ENCODE peak calls at places on chromosomes 5 and 9, in five cellular contexts. P, C, B, A and Z are unnamed samples. For H3K4me1, the result is how much of the 10 kb centered on the place peaks cover.

GRCh38 chr9:110536802-110537201 is 42.7 kb downstream of the SVEP1 start:
- DNase-seq in P (no peak), C (no peak), B (no peak), A (no peak), Z (no peak)

GRCh38 chr9:104863180-104863883 is 64.6 kb downstream of the ABCA1 start:
- DNase-seq in P (peak), C (peak), B (peak), A (no peak), Z (peak)

GRCh38 chr5:159210306-159210722 is 961 bp upstream of the RNF145 start:
- DNase-seq in P (no peak), C (no peak), B (no peak), A (no peak), Z (no peak)

GRCh38 chr9:77981332-77981731 is 50.3 kb downstream of the GNAQ start:
- DNase-seq in P (peak), C (no peak), B (peak), A (no peak), Z (no peak)

GRCh38 chr5:87754009-87754757 is 341.5 kb upstream of the CCNH start:
- DNase-seq in P (no peak), C (no peak), B (peak), A (no peak), Z (no peak)

GRCh38 chr9:87686520-87687090 is 39.3 kb upstream of the CTSL start:
- DNase-seq in P (no peak), C (no peak), B (no peak), A (no peak), Z (no peak)

GRCh38 chr9:124291801-124292396 is 34.1 kb downstream of the NEK6 start:
- DNase-seq in P (no peak), C (peak), B (no peak), A (no peak), Z (no peak)

GRCh38 chr9:121463026-121463827 is 36.4 kb downstream of the GGTA1 start:
- DNase-seq in P (peak), C (peak), B (peak), A (peak), Z (no peak)

GRCh38 chr9:87259543-87259942 is 238.1 kb upstream of the DAPK1 start:
- DNase-seq in P (no peak), C (no peak), B (no peak), A (no peak), Z (no peak)

GRCh38 chr5:111934511-111934910 is 177.5 kb upstream of the NREP start:
- DNase-seq in P (no peak), C (no peak), B (peak), A (no peak), Z (no peak)

GRCh38 chr5:68033961-68034581 is 181.5 kb upstream of the PIK3R1 start:
- DNase-seq in P (peak), C (peak), B (no peak), A (peak), Z (no peak)

GRCh38 chr5:131994533-131995226 is 16.8 kb downstream of the ACSL6 start:
- DNase-seq in P (no peak), C (no peak), B (peak), A (no peak), Z (no peak)

GRCh38 chr9:101566904-101567724 is 27.7 kb downstream of the PPP3R2 start:
- DNase-seq in P (no peak), C (no peak), B (peak), A (no peak), Z (peak)

GRCh38 chr9:83625120-83625710 is 2.3 kb downstream of the IDNK start:
- DNase-seq in P (no peak), C (no peak), B (no peak), A (no peak), Z (no peak)

GRCh38 chr5:132266031-132266835 is 8.7 kb downstream of the PDLIM4 start:
- DNase-seq in P (peak), C (no peak), B (no peak), A (peak), Z (no peak)

GRCh38 chr9:135884328-135885035 is 22.9 kb downstream of the CAMSAP1 start:
- DNase-seq in P (peak), C (no peak), B (no peak), A (no peak), Z (no peak)

GRCh38 chr9:93886911-93887310 is 68.2 kb downstream of the BARX1 start:
- DNase-seq in P (no peak), C (no peak), B (no peak), A (peak), Z (no peak)

GRCh38 chr5:78265163-78265562 is 29.3 kb downstream of the AP3B1 start:
- DNase-seq in P (no peak), C (no peak), B (no peak), A (no peak), Z (no peak)
- H3K4me1 ChIP-seq in P (under half), C (under half), B (under half), A (under half), Z (under half)

GRCh38 chr5:153744751-153745150 is 254.3 kb downstream of the GRIA1 start:
- DNase-seq in P (no peak), C (no peak), B (no peak), A (no peak), Z (no peak)
- H3K4me1 ChIP-seq in P (under half), C (under half), B (under half), A (under half), Z (under half)

DNA sequence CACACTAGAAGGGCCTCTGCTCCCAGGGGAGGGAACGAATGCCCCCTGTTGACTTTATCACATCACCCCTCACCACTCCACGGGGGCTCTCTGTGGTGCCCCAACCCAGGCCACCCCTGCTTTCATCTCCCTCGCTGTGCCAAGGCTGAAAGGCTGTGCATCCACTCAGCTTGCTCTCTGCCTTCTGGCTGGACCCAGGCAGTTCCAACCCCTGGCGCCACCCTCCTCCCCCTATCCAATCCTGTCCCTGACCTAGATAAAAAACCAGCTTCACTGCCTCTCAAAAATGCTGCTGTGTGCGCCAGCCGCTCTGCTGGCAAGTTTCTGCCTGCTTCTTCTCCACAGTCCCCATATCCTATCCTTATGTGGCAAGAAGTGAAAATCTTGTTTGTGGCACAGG is 22.4 kb upstream of the CORO2A start:
- DNase-seq in P (peak), C (no peak), B (no peak), A (no peak), Z (no peak)
- H3K4me1 ChIP-seq in P (under half), C (under half), B (under half), A (under half), Z (under half)

DNA sequence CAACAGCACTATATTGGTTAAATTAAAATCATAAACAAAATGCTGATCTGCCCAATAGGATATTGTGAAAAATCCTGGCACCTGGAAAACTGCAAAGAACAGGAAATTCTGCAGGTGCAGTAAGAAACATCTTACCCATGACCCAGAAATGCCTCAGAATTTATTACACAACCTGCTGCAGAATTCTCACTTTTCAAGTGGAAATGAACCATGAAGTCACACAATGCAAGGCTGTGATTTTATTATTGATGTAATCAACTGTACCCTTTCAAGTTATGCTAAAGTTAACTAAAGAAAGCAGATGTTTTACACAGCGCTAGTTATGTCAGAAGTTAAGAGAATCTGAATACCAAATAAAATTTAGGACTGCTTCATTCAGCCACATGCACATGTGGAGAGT is 6.0 kb downstream of the STRBP start:
- DNase-seq in P (no peak), C (no peak), B (no peak), A (no peak), Z (no peak)
- H3K4me1 ChIP-seq in P (under half), C (under half), B (under half), A (under half), Z (under half)

GRCh38 chr9:36317766-36318165 is 59.5 kb upstream of the GNE start:
- DNase-seq in P (no peak), C (no peak), B (no peak), A (no peak), Z (no peak)

GRCh38 chr9:36318212-36318802 is 60.1 kb upstream of the GNE start:
- DNase-seq in P (no peak), C (no peak), B (no peak), A (no peak), Z (no peak)

GRCh38 chr9:36320457-36320856 is 62.2 kb upstream of the GNE start:
- DNase-seq in P (no peak), C (no peak), B (no peak), A (no peak), Z (no peak)

GRCh38 chr9:36319806-36320205 is 61.6 kb upstream of the GNE start:
- DNase-seq in P (no peak), C (no peak), B (no peak), A (no peak), Z (no peak)

DNA sequence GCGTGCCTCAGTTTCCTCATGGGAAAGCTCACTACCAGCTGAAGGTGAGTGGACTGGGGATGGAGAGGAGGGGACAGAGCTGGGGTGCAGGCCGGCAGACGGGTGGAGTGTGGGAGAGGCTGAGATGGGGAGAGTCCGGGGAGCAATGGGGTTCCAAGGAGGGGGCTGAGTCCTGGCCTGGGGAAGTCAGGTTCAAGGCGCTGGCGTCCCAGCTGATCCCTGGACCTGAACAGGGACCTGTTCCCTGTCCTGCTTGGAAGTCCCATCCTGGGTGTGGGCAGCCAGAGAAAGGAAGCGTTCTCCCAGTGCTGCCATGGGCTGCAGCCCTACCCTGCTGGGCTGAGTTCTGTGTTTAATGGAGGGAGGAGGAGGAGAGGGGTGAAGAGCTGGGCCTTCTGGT is 60.9 kb upstream of the GNE start:
- DNase-seq in P (no peak), C (no peak), B (no peak), A (no peak), Z (no peak)
- H3K4me1 ChIP-seq in P (under half), C (under half), B (under half), A (under half), Z (under half)

GRCh38 chr9:123237220-123237619 is 31.2 kb downstream of the STRBP start:
- DNase-seq in P (no peak), C (no peak), B (no peak), A (no peak), Z (no peak)

GRCh38 chr9:123235448-123235847 is 32.9 kb downstream of the STRBP start:
- DNase-seq in P (no peak), C (no peak), B (no peak), A (no peak), Z (no peak)

GRCh38 chr9:123238364-123238763 is 30.0 kb downstream of the STRBP start:
- DNase-seq in P (no peak), C (no peak), B (no peak), A (no peak), Z (no peak)

GRCh38 chr9:123232332-123232731 is 36.1 kb downstream of the STRBP start:
- DNase-seq in P (no peak), C (no peak), B (peak), A (no peak), Z (no peak)

GRCh38 chr9:123234853-123235252 is 33.5 kb downstream of the STRBP start:
- DNase-seq in P (no peak), C (no peak), B (no peak), A (no peak), Z (no peak)
- H3K4me1 ChIP-seq in P (under half), C (under half), B (under half), A (under half), Z (under half)

GRCh38 chr9:33177633-33178032 is 10.5 kb upstream of the B4GALT1 start:
- DNase-seq in P (no peak), C (no peak), B (no peak), A (peak), Z (no peak)
- H3K4me1 ChIP-seq in P (under half), C (under half), B (under half), A (under half), Z (under half)